ENCODE peak calls at places on chromosomes 11 and 22, in five cellular contexts. D is stimulated activated CD4-positive, alpha-beta T cell treated with anti-CD3 and anti-CD28 coated beads, Interleukin-15, amount 100 ng/mL, for 24 hours; K is CD4-positive, CD25-positive, alpha-beta regulatory T cell; R is progenitor cell of endocrine pancreas; G is activated CD8-positive, alpha-beta memory T cell treated with anti-CD3 and anti-CD28 coated beads, Interleukin-2, amount 10 ng/mL, durations not matched to agents 7 days and 5 days. Q is an unnamed sample.

GRCh38 chr22:38078046-38078840 is 5.7 kb downstream of the SLC16A8 start:
- DNase-seq in D (no peak), R (no peak), G (no peak), K (no peak), Q (no peak)

GRCh38 chr11:134725939-134726639 is 314.0 kb upstream of the B3GAT1 start:
- DNase-seq in K (no peak), G (no peak), D (no peak), R (peak; percentile 41), Q (no peak)

GRCh38 chr11:47356998-47357329 is 4.5 kb upstream of the MYBPC3 start:
- DNase-seq in G (no peak), K (no peak), D (no peak), R (no peak), Q (no peak)

GRCh38 chr22:47486569-47487312 is 724.3 kb downstream of the TBC1D22A start:
- DNase-seq in D (no peak), K (no peak), R (no peak), G (no peak), Q (no peak)

GRCh38 chr11:43735931-43736330 is 55.4 kb downstream of the HSD17B12 start:
- DNase-seq in D (no peak), G (no peak), K (no peak), R (no peak), Q (no peak)

GRCh38 chr11:18772211-18772610 is 19.4 kb downstream of the PTPN5 start:
- DNase-seq in G (no peak), R (no peak), D (no peak), K (no peak), Q (no peak)

GRCh38 chr11:71255323-71255722 is 2.9 kb upstream of the SHANK2 start:
- DNase-seq in G (no peak), K (no peak), R (no peak), D (no peak), Q (no peak)

GRCh38 chr22:20205464-20205963 is 54.7 kb upstream of the CCDC188 start:
- DNase-seq in K (no peak), G (no peak), R (no peak), D (no peak), Q (no peak)

GRCh38 chr11:130315354-130315970 is 745 bp upstream of the ZBTB44 start:
- DNase-seq in D (peak; percentile 62), K (peak; percentile 43), G (peak; percentile 80), R (peak; percentile 32), Q (peak; percentile 62)

GRCh38 chr22:23325183-23325582 is 144.9 kb downstream of the BCR start:
- DNase-seq in G (no peak), D (no peak), R (no peak), K (no peak), Q (no peak)

GRCh38 chr11:117384045-117384444 is 56.4 kb downstream of the CEP164 start:
- DNase-seq in K (no peak), G (no peak), R (no peak), D (no peak), Q (no peak)

GRCh38 chr11:67490727-67491065 is 7.9 kb downstream of the AIP start:
- DNase-seq in D (no peak), G (no peak), K (no peak), R (no peak), Q (no peak)

GRCh38 chr11:79352304-79352703 is 88.5 kb downstream of the TENM4 start:
- DNase-seq in K (no peak), G (no peak), R (no peak), D (no peak), Q (no peak)

GRCh38 chr11:128052912-128053641 is 534.3 kb downstream of the ETS1 start:
- DNase-seq in R (no peak), G (no peak), D (no peak), K (peak; percentile 43), Q (no peak)

GRCh38 chr11:72303179-72303578 is 59.2 kb upstream of the PHOX2A start:
- DNase-seq in G (no peak), K (no peak), D (no peak), R (no peak), Q (no peak)

GRCh38 chr11:130801287-130802146 is 114.8 kb downstream of the SNX19 start:
- DNase-seq in G (no peak), K (no peak), D (no peak), R (no peak), Q (no peak)

GRCh38 chr11:57294225-57295131 is 30.3 kb downstream of the TNKS1BP1 start:
- DNase-seq in D (no peak), R (no peak), G (no peak), K (no peak), Q (no peak)

GRCh38 chr22:46320166-46320710 is 15.3 kb upstream of the TRMU start:
- DNase-seq in D (no peak), R (no peak), K (no peak), G (no peak), Q (no peak)

GRCh38 chr11:8759634-8760033 is 77.0 kb downstream of the RPL27A start:
- DNase-seq in K (no peak), R (no peak), D (no peak), G (no peak), Q (no peak)

GRCh38 chr11:8905528-8906165 is 5.3 kb upstream of the AKIP1 start:
- DNase-seq in K (no peak), G (no peak), R (no peak), D (no peak), Q (no peak)

Q was measured in erythroblast.